ENCODE peak calls at places on chromosomes 6 and 20, in nine cellular contexts. X is left ventricle myocardium inferior; I is nephron progenitor cell; D is CD8-positive, alpha-beta T cell; F is cardiac muscle cell; C is fibroblast of the aortic adventitia; O is testis; E is stomach; H is foreskin fibroblast. M is an unnamed sample.

GRCh38 chr6:161618816-161619454 is 345.1 kb upstream of the AGPAT4 start:
- DNase-seq in D (no peak), H (peak), E (no peak), I (peak), O (peak), F (peak), X (peak), C (peak), M (peak)

GRCh38 chr6:42984924-42985475 is 630 bp downstream of the PPP2R5D start:
- DNase-seq in I (peak), H (no peak), F (peak), D (no peak), E (no peak), X (no peak), O (peak), C (peak), M (peak)

GRCh38 chr20:47392721-47393073 is 36.2 kb upstream of the ZMYND8 start:
- DNase-seq in C (peak), X (no peak), O (no peak), D (no peak), E (no peak), H (peak), F (no peak), I (no peak), M (no peak)

GRCh38 chr6:56713285-56713684 is 70.6 kb upstream of the DST start:
- DNase-seq in X (no peak), C (peak), F (peak), I (no peak), E (peak), O (no peak), D (no peak), H (peak), M (no peak)

GRCh38 chr6:6915813-6916547 is 191.8 kb upstream of the RREB1 start:
- DNase-seq in X (peak), F (peak), H (peak), I (no peak), C (peak), E (no peak), O (peak), D (no peak), M (no peak)

GRCh38 chr6:33298773-33299236 is at the start of gene RGL2:
- DNase-seq in E (peak), O (peak), C (peak), F (peak), I (peak), X (peak), D (peak), H (peak), M (no peak)

GRCh38 chr20:8924539-8924938 is 144.3 kb upstream of the PLCB4 start:
- DNase-seq in C (no peak), O (no peak), X (no peak), F (no peak), D (no peak), H (no peak), I (no peak), E (no peak), M (no peak)

GRCh38 chr6:72689107-72689954 is 67.5 kb downstream of the KCNQ5 start:
- DNase-seq in C (peak), O (no peak), I (no peak), E (no peak), D (no peak), X (no peak), F (no peak), H (no peak), M (no peak)

GRCh38 chr6:69894578-69895347 is 28.4 kb downstream of the COL19A1 start:
- DNase-seq in F (peak), C (peak), O (no peak), X (no peak), I (no peak), H (peak), D (no peak), E (no peak), M (no peak)

GRCh38 chr20:56245761-56246160 is 2.8 kb upstream of the MC3R start:
- DNase-seq in I (no peak), C (no peak), X (no peak), E (no peak), H (no peak), O (no peak), D (no peak), F (peak), M (no peak)

GRCh38 chr20:47487175-47487917 is 14.3 kb upstream of the NCOA3 start:
- DNase-seq in D (peak), F (peak), X (no peak), O (no peak), E (no peak), H (no peak), C (peak), I (no peak), M (no peak)

GRCh38 chr6:126890055-126890454 is 228.4 kb upstream of the RSPO3 start:
- DNase-seq in C (no peak), E (no peak), D (no peak), O (no peak), H (no peak), F (no peak), X (no peak), I (no peak), M (no peak)

GRCh38 chr6:4028051-4028450 is 50.9 kb downstream of the FAM217A start:
- DNase-seq in D (no peak), X (no peak), I (no peak), O (no peak), F (no peak), H (no peak), E (no peak), C (no peak), M (no peak)

GRCh38 chr6:142954844-142955243 is 9.9 kb upstream of the HIVEP2 start:
- DNase-seq in C (no peak), I (no peak), X (no peak), O (no peak), D (no peak), F (no peak), H (no peak), E (no peak), M (no peak)

GRCh38 chr20:51379601-51380341 is 162.7 kb downstream of the NFATC2 start:
- DNase-seq in F (no peak), X (no peak), O (no peak), I (no peak), C (peak), H (no peak), E (no peak), D (no peak), M (no peak)

GRCh38 chr20:11452326-11452725 is 465.4 kb upstream of the BTBD3 start:
- DNase-seq in H (peak), X (no peak), D (no peak), C (no peak), E (no peak), O (no peak), F (peak), I (no peak), M (no peak)

GRCh38 chr20:35523298-35523888 is 6.1 kb downstream of the C20orf173 start:
- DNase-seq in I (peak), X (no peak), F (no peak), H (no peak), D (peak), E (no peak), C (no peak), O (no peak), M (peak)

GRCh38 chr6:144194293-144194828 is 44.0 kb downstream of the STX11 start:
- DNase-seq in F (no peak), E (no peak), H (no peak), I (no peak), X (no peak), C (no peak), D (no peak), O (no peak), M (no peak)

GRCh38 chr6:125818659-125819297 is 28.0 kb downstream of the NCOA7 start:
- DNase-seq in F (peak), X (no peak), D (no peak), I (no peak), C (peak), O (no peak), E (no peak), H (no peak), M (no peak)

GRCh38 chr6:134323698-134324097 is 5.8 kb upstream of the SGK1 start:
- DNase-seq in I (no peak), E (no peak), D (no peak), H (no peak), F (no peak), X (no peak), C (no peak), O (no peak), M (no peak)

GRCh38 chr6:44011350-44011925 is 115.8 kb downstream of the MRPL14 start:
- DNase-seq in O (no peak), E (no peak), I (no peak), D (no peak), F (no peak), C (peak), H (no peak), X (no peak), M (no peak)

GRCh38 chr6:159221486-159222170 is 52.4 kb downstream of the FNDC1 start:
- DNase-seq in E (no peak), O (no peak), C (no peak), D (no peak), H (no peak), I (no peak), X (no peak), F (no peak), M (no peak)

GRCh38 chr6:159220093-159220492 is 50.9 kb downstream of the FNDC1 start:
- DNase-seq in E (no peak), H (no peak), I (no peak), O (no peak), D (no peak), C (no peak), X (no peak), F (no peak), M (no peak)

GRCh38 chr6:159214281-159214680 is 45.1 kb downstream of the FNDC1 start:
- DNase-seq in I (no peak), F (no peak), E (no peak), C (no peak), H (no peak), O (no peak), X (no peak), D (no peak), M (no peak)

GRCh38 chr6:159213401-159213800 is 44.2 kb downstream of the FNDC1 start:
- DNase-seq in F (peak), O (no peak), H (peak), C (peak), D (no peak), I (peak), X (no peak), E (no peak), M (no peak)

GRCh38 chr6:159217595-159218275 is 48.5 kb downstream of the FNDC1 start:
- DNase-seq in O (peak), E (peak), F (peak), C (peak), X (no peak), I (peak), H (peak), D (no peak), M (peak)
- TF ChIP-seq CTCF in O (peak), E (no peak), F (peak), C (no peak), X (peak), I (no peak), H (peak), D (no peak), M (peak)

GRCh38 chr6:157989541-157990289 is 8.1 kb downstream of the SYNJ2 start:
- DNase-seq in F (peak), E (peak), D (no peak), C (peak), X (peak), O (peak), H (no peak), I (no peak), M (no peak)
- TF ChIP-seq CTCF in F (peak), E (no peak), D (no peak), C (no peak), X (no peak), O (no peak), H (peak), I (no peak), M (no peak)

DNA sequence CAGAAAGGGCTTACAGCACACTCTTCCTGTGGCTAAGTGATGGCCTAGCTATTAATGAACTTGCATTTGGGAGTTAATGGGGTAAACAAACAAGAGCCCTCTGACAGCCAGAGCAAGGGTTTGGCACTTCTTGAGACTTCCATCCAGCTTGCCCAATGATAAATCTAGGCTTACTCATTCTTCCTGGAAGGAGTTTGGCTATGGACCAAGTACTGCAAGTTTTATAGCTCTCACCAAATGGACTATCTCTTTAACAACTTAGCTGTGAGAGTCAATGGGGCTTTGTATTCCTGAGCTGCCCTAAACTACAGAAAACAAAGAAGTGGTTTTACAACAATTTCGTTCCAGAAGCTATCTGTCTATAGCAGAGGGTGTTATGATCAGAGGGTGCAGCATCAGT is 16.7 kb upstream of the PI3 start:
- DNase-seq in E (no peak), O (peak), I (no peak), F (peak), D (no peak), H (peak), X (no peak), C (peak), M (no peak)
- TF ChIP-seq CTCF in E (no peak), O (no peak), I (no peak), F (no peak), D (no peak), H (no peak), X (no peak), C (no peak), M (no peak)

DNA sequence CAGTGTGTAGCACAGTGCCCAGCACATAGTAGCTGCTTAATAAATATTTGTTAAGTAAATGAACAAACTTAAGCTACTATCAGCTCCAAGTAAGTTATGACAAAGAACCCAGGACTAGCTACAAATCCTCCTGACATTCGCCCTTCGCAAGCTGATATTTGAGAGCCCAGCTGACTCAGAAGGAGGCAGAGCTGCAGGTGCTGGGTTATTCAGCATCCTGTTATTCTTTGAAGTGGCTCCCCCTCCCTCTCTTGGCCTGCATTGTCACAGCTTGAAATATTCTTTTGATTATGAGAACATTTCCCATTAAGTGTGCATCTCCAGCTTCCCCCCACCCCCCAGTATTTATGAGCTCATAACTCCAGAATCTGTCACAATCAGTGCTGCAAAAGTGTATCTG is 78.8 kb upstream of the RALY start:
- DNase-seq in F (peak), D (peak), H (peak), O (no peak), X (no peak), C (peak), I (no peak), E (no peak), M (no peak)
- TF ChIP-seq CTCF in F (peak), D (no peak), H (no peak), O (no peak), X (no peak), C (no peak), I (no peak), E (no peak), M (no peak)

DNA sequence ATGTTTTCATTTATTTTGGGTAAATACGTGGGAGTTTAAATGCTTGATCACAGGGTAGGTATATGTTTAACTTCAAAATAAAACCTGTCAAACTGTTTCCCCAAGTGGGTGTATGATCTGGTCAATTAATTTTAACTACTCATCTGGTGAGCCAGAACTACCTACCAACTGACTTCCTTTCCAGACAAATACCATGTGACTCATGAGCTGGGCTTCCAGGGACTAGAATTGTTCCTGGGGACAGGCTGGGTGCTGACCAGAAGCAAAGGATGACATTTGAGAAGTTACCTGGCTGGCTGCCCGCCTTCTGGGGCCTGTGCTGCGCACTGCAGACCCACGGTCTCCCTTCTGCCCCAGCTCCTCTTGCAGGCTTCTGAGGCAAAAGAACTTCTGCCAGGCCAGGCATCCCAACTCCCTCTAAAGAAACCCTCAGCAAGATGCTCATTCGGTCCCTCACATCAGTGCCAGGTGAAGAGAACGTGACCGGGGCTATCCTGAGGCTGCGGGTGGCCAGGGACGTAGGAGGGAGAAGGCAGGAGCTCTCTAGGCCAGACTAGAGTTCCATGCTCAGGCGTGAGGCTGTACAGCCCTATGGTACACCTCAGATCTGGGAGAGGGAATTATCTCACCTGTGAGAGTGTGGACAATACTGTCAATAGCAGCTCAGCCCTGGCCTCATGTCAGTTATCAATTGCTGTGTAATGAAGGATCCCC is 103.6 kb downstream of the JPH2 start:
- DNase-seq in O (no peak), D (no peak), C (peak), E (no peak), X (peak), I (no peak), F (no peak), H (peak), M (no peak)
- TF ChIP-seq CTCF in O (no peak), D (no peak), C (no peak), E (no peak), X (no peak), I (no peak), F (no peak), H (no peak), M (no peak)

DNA sequence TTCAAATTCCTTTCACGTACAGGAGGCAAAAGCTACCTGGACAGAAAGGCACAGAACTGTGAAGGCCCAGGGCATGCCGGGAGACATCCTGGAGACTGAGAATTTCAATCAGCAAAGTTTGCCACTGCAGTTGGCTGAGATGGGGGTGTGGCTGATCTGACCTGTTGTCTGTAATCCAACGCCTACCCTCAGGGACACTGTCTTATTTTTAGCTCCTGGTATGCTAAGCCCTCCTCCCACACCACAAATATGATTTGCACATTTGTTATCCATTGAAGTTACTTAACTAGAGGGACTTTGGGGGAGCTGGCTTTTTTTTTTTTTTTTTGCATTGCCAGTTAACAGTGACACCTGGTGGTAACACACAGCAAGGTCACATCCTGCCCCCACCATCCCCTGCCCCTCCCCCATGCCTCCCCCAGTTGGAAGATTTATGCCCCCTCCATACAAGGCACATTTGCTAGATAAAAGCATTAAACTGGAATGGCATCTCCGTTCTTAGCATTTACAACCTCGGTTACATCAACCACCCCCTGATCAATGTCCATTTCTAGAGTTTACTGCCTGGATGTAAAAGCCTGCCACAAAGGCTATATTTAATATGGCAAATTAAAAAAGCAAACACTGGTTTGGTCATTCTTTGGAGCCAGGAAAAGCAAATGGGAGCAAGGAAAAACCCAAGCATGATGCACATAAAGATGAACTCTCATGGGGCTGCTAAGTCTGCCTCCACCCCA is 40.3 kb downstream of the TTI1 start:
- DNase-seq in I (peak), C (peak), F (peak), D (peak), O (peak), H (peak), E (no peak), X (peak), M (no peak)
- TF ChIP-seq CTCF in I (peak), C (peak), F (peak), D (peak), O (peak), H (peak), E (peak), X (peak), M (peak)

M was measured in neural crest cell.